ENCODE peak calls at places on chromosomes 2 and 18, in four cellular contexts. B is GM10248, Y is thoracic aorta, O is GM20000. K is an unnamed sample.
A peak's percentile ranks its signal among the peaks of the same experiment; 100 is the strongest.

GRCh38 chr18:23487738-23488625 is 15.3 kb upstream of the RMC1 start:
- DNase-seq in Y (no peak), O (peak; percentile 34), B (no peak), K (peak; percentile 78)

GRCh38 chr2:162113771-162114168 is 38.3 kb downstream of the GCG start:
- DNase-seq in B (no peak), Y (no peak), O (no peak), K (no peak)

GRCh38 chr2:161709428-161709827 is 85.2 kb downstream of the SLC4A10 start:
- DNase-seq in B (no peak), O (no peak), Y (no peak), K (no peak)

GRCh38 chr2:236376566-236377244 is 112.5 kb upstream of the ASB18 start:
- DNase-seq in O (no peak), Y (no peak), B (no peak), K (no peak)

GRCh38 chr2:31413876-31414550 is 529 bp downstream of the XDH start:
- DNase-seq in Y (no peak), O (no peak), B (no peak), K (peak; percentile 40)

GRCh38 chr2:64260817-64261216 is 116.6 kb upstream of the PELI1 start:
- DNase-seq in O (peak; percentile 50), B (peak; percentile 57), Y (no peak), K (peak; percentile 23)

GRCh38 chr18:76514573-76514972 is 19.5 kb upstream of the ZNF516 start:
- DNase-seq in B (no peak), O (no peak), Y (no peak), K (no peak)

GRCh38 chr2:176612736-176613135 is 343.5 kb downstream of the MTX2 start:
- DNase-seq in B (no peak), Y (no peak), O (no peak), K (no peak)

GRCh38 chr2:209121691-209122090 is 302.2 kb upstream of the MAP2 start:
- DNase-seq in O (no peak), B (no peak), Y (no peak), K (no peak)

GRCh38 chr2:127614731-127615130 is 31.2 kb upstream of the GPR17 start:
- DNase-seq in B (no peak), Y (no peak), O (no peak), K (no peak)

GRCh38 chr18:10536270-10536669 is 10.4 kb downstream of the NAPG start:
- DNase-seq in Y (no peak), B (no peak), O (no peak), K (no peak)

GRCh38 chr2:49002750-49003149 is 151.6 kb downstream of the FSHR start:
- DNase-seq in O (no peak), B (no peak), Y (no peak), K (no peak)

GRCh38 chr2:233867993-233868532 is at the start of gene MSL3B:
- DNase-seq in B (peak; percentile 89), O (peak; percentile 88), Y (no peak), K (peak; percentile 58)

GRCh38 chr2:126634273-126634861 is 21.6 kb upstream of the GYPC start:
- DNase-seq in B (peak; percentile 34), O (peak; percentile 37), Y (no peak), K (peak; percentile 44)

GRCh38 chr2:11250400-11251277 is 93.8 kb downstream of the ROCK2 start:
- DNase-seq in O (no peak), Y (no peak), B (no peak), K (no peak)

GRCh38 chr2:198376677-198377076 is 572.3 kb downstream of the PLCL1 start:
- DNase-seq in B (no peak), Y (no peak), O (no peak), K (no peak)

GRCh38 chr2:219059725-219060682 is 717 bp downstream of the IHH start:
- DNase-seq in Y (no peak), O (peak; percentile 45), B (no peak), K (peak; percentile 27)

GRCh38 chr2:144239726-144240125 is 280.2 kb downstream of the ZEB2 start:
- DNase-seq in B (no peak), Y (no peak), O (no peak), K (no peak)

GRCh38 chr2:9769171-9770005 is 73.9 kb upstream of the TAF1B start:
- DNase-seq in O (peak; percentile 71), B (peak; percentile 82), Y (no peak), K (peak; percentile 69)

GRCh38 chr2:203327582-203327917 is 644 bp upstream of the ABI2 start:
- DNase-seq in Y (no peak), B (no peak), O (no peak), K (peak; percentile 16)

GRCh38 chr2:73290049-73290839 is 3.1 kb downstream of the EGR4 start:
- DNase-seq in O (peak; percentile 71), B (peak; percentile 54), Y (no peak), K (peak; percentile 80)

GRCh38 chr2:121826036-121826435 is 70.6 kb downstream of the TSN start:
- DNase-seq in Y (no peak), B (no peak), O (no peak), K (no peak)

GRCh38 chr2:54906711-54907110 is 143.5 kb downstream of the RTN4 start:
- DNase-seq in Y (no peak), O (no peak), B (no peak), K (no peak)

GRCh38 chr2:175605989-175606841 is 395.9 kb downstream of the LNPK start:
- DNase-seq in O (no peak), B (no peak), Y (no peak), K (no peak)

GRCh38 chr2:107738268-107738667 is 88.4 kb upstream of the RGPD4 start:
- DNase-seq in O (no peak), B (no peak), Y (no peak), K (no peak)

GRCh38 chr2:181752301-181752700 is 72.0 kb upstream of the NEUROD1 start:
- DNase-seq in Y (no peak), B (no peak), O (no peak), K (no peak)

GRCh38 chr2:47808614-47809013 is 25.7 kb downstream of the MSH6 start:
- DNase-seq in Y (no peak), O (no peak), B (no peak), K (no peak)

GRCh38 chr2:230269715-230270114 is 44.2 kb downstream of the SP140 start:
- DNase-seq in B (no peak), Y (no peak), O (no peak), K (peak; percentile 30)

GRCh38 chr18:23126352-23127056 is 8.8 kb upstream of the CABLES1 start:
- DNase-seq in Y (no peak), O (no peak), B (no peak), K (no peak)

GRCh38 chr18:36284268-36284667 is 13.2 kb upstream of the FHOD3 start:
- DNase-seq in Y (no peak), B (no peak), O (no peak), K (no peak)

GRCh38 chr2:97673187-97673914 is 3.8 kb downstream of the C2orf92 start:
- DNase-seq in Y (no peak), O (no peak), B (no peak), K (peak; percentile 76)

GRCh38 chr18:13232060-13232917 is 13.7 kb downstream of the LDLRAD4 start:
- DNase-seq in Y (no peak), B (no peak), O (no peak), K (no peak)

GRCh38 chr2:240507060-240507777 is 50.6 kb downstream of the ANKMY1 start:
- DNase-seq in O (no peak), B (no peak), Y (no peak), K (no peak)
- TF ChIP-seq CTCF in O (no peak), B (no peak), Y (no peak), K (no peak)

GRCh38 chr2:149702571-149702970 is 115.0 kb upstream of the MMADHC start:
- DNase-seq in Y (no peak), O (no peak), B (no peak), K (no peak)

GRCh38 chr2:149701241-149701640 is 113.7 kb upstream of the MMADHC start:
- DNase-seq in Y (no peak), B (no peak), O (no peak), K (no peak)

GRCh38 chr2:149703281-149703680 is 115.7 kb upstream of the MMADHC start:
- DNase-seq in Y (no peak), O (no peak), B (no peak), K (no peak)
- TF ChIP-seq CTCF in Y (no peak), O (no peak), B (no peak), K (no peak)

DNA sequence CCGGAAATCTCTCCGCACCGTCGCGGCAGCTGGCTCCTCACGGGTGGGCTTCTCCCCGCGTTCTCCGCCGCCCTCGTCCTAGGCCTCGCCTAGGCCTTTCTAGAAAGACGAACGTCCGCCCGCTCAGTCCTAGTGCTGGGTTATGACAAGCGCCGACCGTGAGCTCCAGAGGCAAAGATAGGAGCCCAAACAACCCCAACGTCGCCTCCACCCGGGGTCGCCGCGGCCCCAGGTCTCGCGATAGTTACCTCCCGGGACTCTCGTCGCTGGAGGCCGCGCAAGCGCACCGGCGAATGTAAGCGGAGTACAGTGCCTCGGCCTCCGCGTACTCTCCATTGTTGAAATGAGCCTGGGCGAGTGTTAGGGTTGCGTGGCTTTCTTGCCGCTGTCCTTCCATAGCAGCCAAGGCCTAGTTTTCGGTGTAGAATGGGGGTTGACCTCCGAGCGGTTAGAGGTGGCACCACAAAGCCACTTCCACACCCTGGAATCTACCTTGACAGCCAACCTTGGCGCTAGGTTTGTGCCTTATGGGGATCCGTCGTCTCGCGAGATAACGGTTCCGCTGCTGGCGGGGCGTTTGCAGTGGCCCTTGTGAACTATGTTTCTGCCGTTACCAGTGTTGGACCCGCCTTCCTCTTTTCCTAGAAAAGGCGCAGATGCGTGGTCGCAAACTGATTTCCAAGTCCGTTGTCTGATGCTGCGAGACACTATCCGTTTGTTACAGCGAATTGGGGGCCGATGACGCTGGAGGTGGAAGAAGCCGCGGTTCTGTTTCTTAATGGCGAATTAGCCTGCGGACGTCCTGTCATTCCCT is at the start of gene TTC32:
- DNase-seq in Y (peak; percentile 73), O (peak; percentile 89), B (peak; percentile 94), K (peak; percentile 97)
- TF ChIP-seq CTCF in Y (no peak), O (no peak), B (no peak), K (no peak)

GRCh38 chr2:150490466-150490865 is 3.0 kb upstream of the RND3 start:
- DNase-seq in B (no peak), O (no peak), Y (no peak), K (no peak)

GRCh38 chr2:150485114-150485870 is 2.2 kb downstream of the RND3 start:
- DNase-seq in B (peak; percentile 24), Y (peak; percentile 15), O (peak; percentile 19), K (peak; percentile 2)

GRCh38 chr2:150486539-150487484 is 655 bp downstream of the RND3 start:
- DNase-seq in B (peak; percentile 21), Y (no peak), O (peak; percentile 24), K (no peak)

GRCh38 chr2:150485871-150486538 is 1.5 kb downstream of the RND3 start:
- DNase-seq in Y (peak; percentile 29), O (no peak), B (peak; percentile 10), K (no peak)

DNA sequence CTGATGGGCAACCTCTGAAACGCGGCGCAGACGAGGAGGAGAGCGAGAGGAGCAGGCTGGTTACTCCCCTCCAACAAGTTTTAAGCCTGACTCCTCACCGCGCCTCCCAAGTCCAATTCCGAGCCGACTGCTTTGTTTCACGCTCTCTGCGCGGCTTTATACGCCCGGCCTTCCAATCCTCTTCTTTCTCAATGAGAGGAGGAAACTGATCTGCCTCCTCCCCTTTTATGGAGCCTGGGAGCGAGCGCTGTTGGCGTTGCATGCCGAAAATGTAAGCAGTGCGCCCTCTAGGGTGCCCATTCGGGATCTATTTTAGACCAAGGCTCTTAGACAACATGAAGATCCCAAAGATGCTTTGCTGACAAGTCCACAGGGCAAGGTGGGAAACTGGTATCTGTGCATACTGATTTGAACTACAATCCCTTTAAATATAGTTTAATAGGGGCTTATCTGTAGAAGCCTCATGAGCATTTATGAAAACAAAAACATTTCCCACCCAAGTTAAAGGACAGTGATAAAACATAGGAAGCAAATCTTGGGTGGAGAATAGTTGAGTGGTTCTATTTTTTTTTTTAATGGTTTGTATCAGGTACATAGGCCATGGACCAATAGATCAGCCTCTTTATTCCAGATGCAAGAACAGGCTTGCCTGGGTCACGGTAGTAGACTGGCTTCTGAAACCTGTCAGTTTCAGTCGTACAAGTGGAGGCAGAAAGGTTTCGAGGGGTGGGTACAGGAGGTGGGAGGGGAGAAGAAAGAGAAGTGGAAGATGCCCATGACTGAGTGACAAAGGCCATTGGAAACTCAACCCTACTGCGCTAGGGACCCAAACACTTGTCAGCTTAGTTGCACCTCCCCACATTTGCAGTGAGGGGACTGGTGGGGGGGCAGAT is at the start of gene RND3:
- DNase-seq in B (peak; percentile 61), Y (peak; percentile 93), O (peak; percentile 76), K (peak; percentile 79)
- TF ChIP-seq CTCF in B (peak; percentile 57), Y (peak; percentile 83), O (peak; percentile 57), K (peak; percentile 63)